ENCODE peak calls at places on chromosome 10, in four cellular contexts. One of them, this sample, is unnamed.

GRCh38 chr10:44862917-44863316 is 48.2 kb upstream of the TMEM72 start:
- DNase-seq in IMR-90: no peak
- DNase-seq in left lung: no peak
- DNase-seq in fibroblast of pulmonary artery: no peak
- DNase-seq in this sample: no peak

GRCh38 chr10:59382831-59383295 is 20.5 kb upstream of the FAM13C start:
- DNase-seq in fibroblast of pulmonary artery: peak; percentile 66
- DNase-seq in left lung: no peak
- DNase-seq in IMR-90: peak; percentile 93
- DNase-seq in this sample: peak; percentile 86

GRCh38 chr10:26887611-26888215 is 27.0 kb upstream of the ABI1 start:
- DNase-seq in left lung: no peak
- DNase-seq in fibroblast of pulmonary artery: peak; percentile 11
- DNase-seq in IMR-90: peak; percentile 12
- DNase-seq in this sample: peak; percentile 9

GRCh38 chr10:116183733-116184447 is 89.1 kb downstream of the GFRA1 start:
- DNase-seq in left lung: no peak
- DNase-seq in IMR-90: peak; percentile 29
- DNase-seq in fibroblast of pulmonary artery: no peak
- DNase-seq in this sample: no peak

GRCh38 chr10:102243304-102243703 is 2.0 kb upstream of the PITX3 start:
- DNase-seq in fibroblast of pulmonary artery: peak; percentile 84
- DNase-seq in IMR-90: peak; percentile 83
- DNase-seq in left lung: no peak
- DNase-seq in this sample: peak; percentile 89

GRCh38 chr10:99937630-99938029 is 72.1 kb downstream of the DNMBP start:
- DNase-seq in fibroblast of pulmonary artery: no peak
- DNase-seq in left lung: no peak
- DNase-seq in IMR-90: no peak
- DNase-seq in this sample: no peak

GRCh38 chr10:36280886-36281499 is 638.9 kb upstream of the FZD8 start:
- DNase-seq in fibroblast of pulmonary artery: no peak
- DNase-seq in IMR-90: no peak
- DNase-seq in left lung: no peak
- DNase-seq in this sample: no peak

GRCh38 chr10:102595293-102595692 is 49.0 kb upstream of the TRIM8 start:
- DNase-seq in IMR-90: no peak
- DNase-seq in left lung: no peak
- DNase-seq in fibroblast of pulmonary artery: no peak
- DNase-seq in this sample: no peak

GRCh38 chr10:82221750-82222149 is 346.8 kb downstream of the NRG3 start:
- DNase-seq in fibroblast of pulmonary artery: no peak
- DNase-seq in IMR-90: no peak
- DNase-seq in left lung: no peak
- DNase-seq in this sample: no peak

GRCh38 chr10:128472196-128472595 is 346.0 kb upstream of the MKI67 start:
- DNase-seq in left lung: no peak
- DNase-seq in fibroblast of pulmonary artery: no peak
- DNase-seq in IMR-90: no peak
- DNase-seq in this sample: no peak

GRCh38 chr10:50579491-50580259 is 44.1 kb downstream of the SGMS1 start:
- DNase-seq in IMR-90: no peak
- DNase-seq in left lung: no peak
- DNase-seq in fibroblast of pulmonary artery: no peak
- DNase-seq in this sample: no peak

GRCh38 chr10:119301397-119301796 is 94.0 kb downstream of the GRK5 start:
- DNase-seq in left lung: no peak
- DNase-seq in IMR-90: peak; percentile 24
- DNase-seq in fibroblast of pulmonary artery: no peak
- DNase-seq in this sample: no peak

GRCh38 chr10:46551701-46552525 is 4.5 kb downstream of the GPRIN2 start:
- DNase-seq in fibroblast of pulmonary artery: no peak
- DNase-seq in IMR-90: no peak
- DNase-seq in left lung: peak; percentile 32
- DNase-seq in this sample: no peak

GRCh38 chr10:71081912-71082311 is 130.5 kb upstream of the UNC5B start:
- DNase-seq in fibroblast of pulmonary artery: no peak
- DNase-seq in left lung: no peak
- DNase-seq in IMR-90: no peak
- DNase-seq in this sample: no peak

GRCh38 chr10:110458583-110458920 is 39.2 kb upstream of the DUSP5 start:
- DNase-seq in IMR-90: no peak
- DNase-seq in left lung: no peak
- DNase-seq in fibroblast of pulmonary artery: no peak
- DNase-seq in this sample: peak; percentile 31

GRCh38 chr10:101774589-101775272 is 1.2 kb downstream of the FGF8 start:
- DNase-seq in fibroblast of pulmonary artery: no peak
- DNase-seq in left lung: no peak
- DNase-seq in IMR-90: no peak
- DNase-seq in this sample: no peak

GRCh38 chr10:44689368-44689767 is 221.8 kb upstream of the TMEM72 start:
- DNase-seq in IMR-90: peak; percentile 10
- DNase-seq in left lung: no peak
- DNase-seq in fibroblast of pulmonary artery: peak; percentile 14
- DNase-seq in this sample: peak; percentile 26

GRCh38 chr10:6699336-6699735 is 119.3 kb upstream of the PRKCQ start:
- DNase-seq in fibroblast of pulmonary artery: no peak
- DNase-seq in IMR-90: peak; percentile 23
- DNase-seq in left lung: no peak
- DNase-seq in this sample: no peak

GRCh38 chr10:113550365-113550764 is 2.5 kb upstream of the HABP2 start:
- DNase-seq in fibroblast of pulmonary artery: peak; percentile 53
- DNase-seq in left lung: no peak
- DNase-seq in IMR-90: peak; percentile 10
- DNase-seq in this sample: no peak

GRCh38 chr10:34813626-34814227 is 1.4 kb downstream of the PARD3 start:
- DNase-seq in fibroblast of pulmonary artery: peak; percentile 83
- DNase-seq in left lung: no peak
- DNase-seq in IMR-90: peak; percentile 62
- DNase-seq in this sample: peak; percentile 83

GRCh38 chr10:1403508-1404230 is 333.7 kb downstream of the ADARB2 start:
- DNase-seq in fibroblast of pulmonary artery: no peak
- DNase-seq in left lung: no peak
- DNase-seq in IMR-90: no peak
- DNase-seq in this sample: no peak

GRCh38 chr10:112375721-112376577 is 2.0 kb downstream of the ACSL5 start:
- DNase-seq in IMR-90: peak; percentile 49
- DNase-seq in fibroblast of pulmonary artery: peak; percentile 20
- DNase-seq in left lung: peak; percentile 73
- DNase-seq in this sample: peak; percentile 55

GRCh38 chr10:3792710-3793219 is 7.8 kb upstream of the KLF6 start:
- DNase-seq in left lung: no peak
- DNase-seq in fibroblast of pulmonary artery: no peak
- DNase-seq in IMR-90: no peak
- DNase-seq in this sample: no peak

GRCh38 chr10:3495281-3495680 is 289.7 kb downstream of the KLF6 start:
- DNase-seq in IMR-90: no peak
- DNase-seq in left lung: no peak
- DNase-seq in fibroblast of pulmonary artery: peak; percentile 20
- DNase-seq in this sample: no peak

GRCh38 chr10:36489181-36489927 is 636.0 kb upstream of the ANKRD30A start:
- DNase-seq in left lung: no peak
- DNase-seq in fibroblast of pulmonary artery: peak; percentile 72
- DNase-seq in IMR-90: peak; percentile 23
- DNase-seq in this sample: peak; percentile 88

GRCh38 chr10:114259825-114260224 is 20.8 kb downstream of the VWA2 start:
- DNase-seq in left lung: no peak
- DNase-seq in IMR-90: peak; percentile 21
- DNase-seq in fibroblast of pulmonary artery: peak; percentile 42
- DNase-seq in this sample: peak; percentile 90

GRCh38 chr10:85873063-85873462 is 493.5 kb downstream of the GRID1 start:
- DNase-seq in IMR-90: no peak
- DNase-seq in fibroblast of pulmonary artery: no peak
- DNase-seq in left lung: no peak
- DNase-seq in this sample: no peak

GRCh38 chr10:100216006-100216405 is 13.4 kb downstream of the CHUK start:
- DNase-seq in IMR-90: no peak
- DNase-seq in left lung: no peak
- DNase-seq in fibroblast of pulmonary artery: no peak
- DNase-seq in this sample: no peak

GRCh38 chr10:107492389-107492788 is 327.9 kb upstream of the SORCS1 start:
- DNase-seq in left lung: no peak
- DNase-seq in IMR-90: no peak
- DNase-seq in fibroblast of pulmonary artery: no peak
- DNase-seq in this sample: no peak

GRCh38 chr10:87845624-87846377 is 17.5 kb downstream of the KLLN start:
- DNase-seq in fibroblast of pulmonary artery: peak; percentile 88
- DNase-seq in IMR-90: peak; percentile 97
- DNase-seq in left lung: no peak
- DNase-seq in this sample: peak; percentile 70

GRCh38 chr10:86160890-86161585 is 205.6 kb downstream of the GRID1 start:
- DNase-seq in left lung: no peak
- DNase-seq in fibroblast of pulmonary artery: no peak
- DNase-seq in IMR-90: no peak
- DNase-seq in this sample: no peak

GRCh38 chr10:43250925-43251663 is 15.8 kb downstream of the RASGEF1A start:
- DNase-seq in fibroblast of pulmonary artery: no peak
- DNase-seq in IMR-90: no peak
- DNase-seq in left lung: peak; percentile 5
- DNase-seq in this sample: no peak

GRCh38 chr10:117134084-117135025 is 3.7 kb downstream of the VAX1 start:
- DNase-seq in left lung: no peak
- DNase-seq in IMR-90: no peak
- DNase-seq in fibroblast of pulmonary artery: no peak
- DNase-seq in this sample: no peak

GRCh38 chr10:71074176-71074755 is 138.1 kb upstream of the UNC5B start:
- DNase-seq in IMR-90: no peak
- DNase-seq in fibroblast of pulmonary artery: no peak
- DNase-seq in left lung: no peak
- DNase-seq in this sample: no peak

GRCh38 chr10:11813855-11814557 is 9.2 kb upstream of the PROSER2 start:
- DNase-seq in fibroblast of pulmonary artery: peak; percentile 75
- DNase-seq in IMR-90: peak; percentile 28
- DNase-seq in left lung: no peak
- DNase-seq in this sample: no peak

GRCh38 chr10:48614481-48615383 is 9.9 kb upstream of the ARHGAP22 start:
- DNase-seq in left lung: no peak
- DNase-seq in IMR-90: peak; percentile 34
- DNase-seq in fibroblast of pulmonary artery: peak; percentile 57
- DNase-seq in this sample: peak; percentile 48
- TF ChIP-seq CTCF in left lung: no peak
- TF ChIP-seq CTCF in IMR-90: peak; percentile 32
- TF ChIP-seq CTCF in fibroblast of pulmonary artery: peak; percentile 53
- TF ChIP-seq CTCF in this sample: peak; percentile 44

GRCh38 chr10:78761241-78761825 is 307.4 kb upstream of the ZMIZ1 start:
- DNase-seq in IMR-90: no peak
- DNase-seq in fibroblast of pulmonary artery: no peak
- DNase-seq in left lung: no peak
- DNase-seq in this sample: no peak
- H3K4me3 ChIP-seq in IMR-90: no peak overlapping the region
- H3K4me3 ChIP-seq in fibroblast of pulmonary artery: no peak overlapping the region
- H3K4me3 ChIP-seq in left lung: no peak overlapping the region
- H3K4me3 ChIP-seq in this sample: no peak overlapping the region

GRCh38 chr10:22561909-22562308 is 152.5 kb downstream of the PIP4K2A start:
- DNase-seq in fibroblast of pulmonary artery: no peak
- DNase-seq in IMR-90: no peak
- DNase-seq in left lung: no peak
- DNase-seq in this sample: no peak

GRCh38 chr10:22557321-22557720 is 157.1 kb downstream of the PIP4K2A start:
- DNase-seq in fibroblast of pulmonary artery: peak; percentile 23
- DNase-seq in IMR-90: peak; percentile 13
- DNase-seq in left lung: no peak
- DNase-seq in this sample: no peak

GRCh38 chr10:22564060-22564459 is 150.3 kb downstream of the PIP4K2A start:
- DNase-seq in fibroblast of pulmonary artery: no peak
- DNase-seq in IMR-90: no peak
- DNase-seq in left lung: no peak
- DNase-seq in this sample: no peak

GRCh38 chr10:22556774-22557173 is 157.6 kb downstream of the PIP4K2A start:
- DNase-seq in fibroblast of pulmonary artery: no peak
- DNase-seq in IMR-90: no peak
- DNase-seq in left lung: no peak
- DNase-seq in this sample: no peak

DNA sequence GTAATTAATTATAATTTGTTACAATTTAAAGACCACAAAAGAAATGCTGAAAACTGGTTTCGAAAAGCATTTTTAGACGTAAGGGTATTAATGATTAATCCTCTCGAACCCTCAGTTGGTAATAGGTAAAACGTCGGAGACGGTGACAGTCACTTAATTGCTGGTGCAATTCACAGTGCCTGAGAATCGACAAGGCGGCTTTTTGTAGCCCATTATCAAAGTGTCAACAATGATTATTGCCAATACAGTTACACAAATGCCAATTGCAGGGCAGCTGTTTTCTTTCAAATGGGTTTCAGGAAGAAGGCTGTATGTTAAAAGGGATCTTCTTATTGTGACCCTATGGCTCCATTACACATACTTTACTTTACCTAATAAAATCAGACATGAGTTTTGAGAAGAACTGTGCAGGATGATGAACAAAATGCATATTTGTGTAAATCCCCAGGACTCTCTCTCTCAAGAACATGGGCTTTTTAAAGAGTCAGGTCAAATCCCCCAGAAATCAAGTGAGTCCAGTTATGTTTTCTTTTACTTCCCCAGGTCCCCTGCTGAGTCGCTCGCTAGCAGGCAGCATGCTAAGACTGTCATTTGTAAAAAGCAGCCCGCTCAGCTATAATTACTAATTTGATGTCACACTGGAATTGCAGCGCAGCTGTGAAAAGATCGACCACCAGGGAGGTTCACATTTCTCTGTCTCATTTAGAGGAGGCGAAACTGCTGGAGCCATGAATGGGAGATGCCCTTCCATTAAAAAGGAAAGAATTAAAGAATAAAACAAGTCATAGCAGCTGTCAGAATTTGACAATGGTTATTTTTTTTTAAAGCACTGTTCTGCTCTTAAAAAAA is 153.8 kb downstream of the PIP4K2A start:
- DNase-seq in left lung: no peak
- DNase-seq in IMR-90: no peak
- DNase-seq in fibroblast of pulmonary artery: no peak
- DNase-seq in this sample: no peak
- TF ChIP-seq CTCF in left lung: no peak
- TF ChIP-seq CTCF in IMR-90: no peak
- TF ChIP-seq CTCF in fibroblast of pulmonary artery: no peak
- TF ChIP-seq CTCF in this sample: no peak

GRCh38 chr10:89129850-89130396 is 77.2 kb downstream of the CH25H start:
- DNase-seq in fibroblast of pulmonary artery: no peak
- DNase-seq in IMR-90: peak; percentile 67
- DNase-seq in left lung: peak; percentile 67
- DNase-seq in this sample: peak; percentile 91
- H3K4me3 ChIP-seq in fibroblast of pulmonary artery: no peak overlapping the region
- H3K4me3 ChIP-seq in IMR-90: no peak overlapping the region
- H3K4me3 ChIP-seq in left lung: no peak overlapping the region
- H3K4me3 ChIP-seq in this sample: no peak overlapping the region

GRCh38 chr10:48701139-48701901 is 16.6 kb downstream of the WDFY4 start:
- DNase-seq in IMR-90: no peak
- DNase-seq in fibroblast of pulmonary artery: no peak
- DNase-seq in left lung: no peak
- DNase-seq in this sample: no peak
- TF ChIP-seq CTCF in IMR-90: no peak
- TF ChIP-seq CTCF in fibroblast of pulmonary artery: no peak
- TF ChIP-seq CTCF in left lung: no peak
- TF ChIP-seq CTCF in this sample: no peak

This sample was measured in fibroblast of the aortic adventitia.